ENCODE peak calls at places on chromosome 6, in four cellular contexts. X, V, C and K are unnamed samples.

GRCh38 chr6:159676804-159677203 is 16.2 kb downstream of the SOD2 start:
- DNase-seq in X (peak; percentile 55), V (no peak), C (no peak), K (no peak)

GRCh38 chr6:36202101-36202500 is 5.6 kb downstream of the BRPF3 start:
- DNase-seq in X (no peak), V (no peak), C (no peak), K (no peak)

GRCh38 chr6:2751871-2752270 is 1.1 kb upstream of the MYLK4 start:
- DNase-seq in X (no peak), V (no peak), C (no peak), K (no peak)

GRCh38 chr6:33073431-33073871 is at the start of gene HLA-DPA1:
- DNase-seq in X (peak; percentile 13), V (no peak), C (no peak), K (peak; percentile 97)

GRCh38 chr6:49890988-49891387 is 24.7 kb upstream of the CRISP1 start:
- DNase-seq in X (no peak), V (no peak), C (no peak), K (no peak)

GRCh38 chr6:96931198-96931597 is 6.7 kb downstream of the KLHL32 start:
- DNase-seq in X (no peak), V (no peak), C (no peak), K (no peak)

GRCh38 chr6:6320901-6321300 is 439 bp upstream of the F13A1 start:
- DNase-seq in X (no peak), V (no peak), C (no peak), K (no peak)

GRCh38 chr6:157104803-157105202 is 218.5 kb downstream of the TMEM242 start:
- DNase-seq in X (no peak), V (no peak), C (no peak), K (no peak)

GRCh38 chr6:161631676-161632194 is 357.9 kb upstream of the AGPAT4 start:
- DNase-seq in X (peak; percentile 71), V (no peak), C (no peak), K (no peak)

GRCh38 chr6:25878721-25879322 is 4.8 kb upstream of the SLC17A3 start:
- DNase-seq in X (no peak), V (no peak), C (no peak), K (no peak)

GRCh38 chr6:12844284-12845223 is 128.0 kb downstream of the PHACTR1 start:
- DNase-seq in X (peak; percentile 41), V (no peak), C (peak; percentile 2), K (no peak)

GRCh38 chr6:112269165-112269564 is 14.8 kb upstream of the LAMA4 start:
- DNase-seq in X (peak; percentile 68), V (no peak), C (no peak), K (no peak)

GRCh38 chr6:45714795-45715507 is 300.7 kb downstream of the CLIC5 start:
- DNase-seq in X (peak; percentile 93), V (peak; percentile 47), C (peak; percentile 72), K (peak; percentile 48)

GRCh38 chr6:32153835-32154513 is at the start of gene PPT2:
- DNase-seq in X (peak; percentile 93), V (peak; percentile 77), C (peak; percentile 85), K (no peak)

GRCh38 chr6:53159558-53159957 is 10.9 kb upstream of the GCM1 start:
- DNase-seq in X (peak; percentile 9), V (no peak), C (no peak), K (no peak)